ENCODE peak calls at places on chromosomes 16 and 17, in six cellular contexts. X, Z, U, M, P and A are unnamed samples.
A peak's percentile ranks its signal among the peaks of the same experiment; 100 is the strongest.

GRCh38 chr16:3188925-3189825 is 1.2 kb downstream of the OR1F1 start:
- DNase-seq in U (peak; percentile 76), P (no peak), M (no peak), Z (no peak), X (no peak), A (no peak)

GRCh38 chr17:14091367-14091766 is 22.1 kb downstream of the COX10 start:
- DNase-seq in P (no peak), Z (no peak), U (no peak), M (no peak), X (no peak), A (no peak)

GRCh38 chr16:3444032-3444388 is 530 bp downstream of the NAA60 start:
- DNase-seq in P (no peak), M (no peak), U (peak; percentile 51), Z (no peak), X (peak; percentile 42), A (peak; percentile 36)

GRCh38 chr17:27239584-27239983 is 54.3 kb upstream of the WSB1 start:
- DNase-seq in Z (peak; percentile 75), M (no peak), U (no peak), P (no peak), X (no peak), A (no peak)

GRCh38 chr17:27793168-27793905 is 7.0 kb downstream of the NOS2 start:
- DNase-seq in Z (no peak), X (no peak), P (no peak), M (no peak), U (peak; percentile 90), A (no peak)

GRCh38 chr16:53166099-53166498 is 111.3 kb downstream of the CHD9 start:
- DNase-seq in X (no peak), P (no peak), Z (no peak), U (no peak), M (no peak), A (no peak)

GRCh38 chr17:41775394-41776226 is 10.9 kb downstream of the JUP start:
- DNase-seq in X (peak; percentile 81), P (no peak), U (no peak), M (no peak), Z (no peak), A (no peak)

GRCh38 chr16:51465026-51465425 is 314.0 kb upstream of the SALL1 start:
- DNase-seq in U (no peak), P (no peak), M (no peak), X (no peak), Z (peak; percentile 60), A (no peak)

GRCh38 chr17:59234631-59235030 is 14.3 kb downstream of the GDPD1 start:
- DNase-seq in Z (no peak), X (no peak), M (no peak), U (no peak), P (no peak), A (no peak)

GRCh38 chr16:24525970-24526559 is 13.3 kb upstream of the RBBP6 start:
- DNase-seq in M (no peak), P (peak; percentile 64), X (no peak), U (no peak), Z (no peak), A (peak; percentile 50)

GRCh38 chr16:503150-504071 is 24.1 kb upstream of the CAPN15 start:
- DNase-seq in U (no peak), M (no peak), Z (no peak), P (no peak), X (no peak), A (no peak)

GRCh38 chr17:78759969-78760352 is 22.1 kb downstream of the CYTH1 start:
- DNase-seq in U (no peak), Z (no peak), P (no peak), M (no peak), X (no peak), A (no peak)
- TF ChIP-seq POLR2AphosphoS5 in U (no peak), Z (no peak), P (no peak), M (no peak), X (no peak), A (no peak)

GRCh38 chr17:4607773-4608187 is 23.5 kb downstream of the SMTNL2 start:
- DNase-seq in M (no peak), P (no peak), X (peak; percentile 54), U (no peak), Z (no peak), A (peak; percentile 68)
- H3K27ac ChIP-seq in M (peak overlapping the region; percentile 82), P (no peak overlapping the region), X (peak overlapping the region; percentile 53), U (no peak overlapping the region), Z (peak overlapping the region; percentile 67), A (no peak overlapping the region)

DNA sequence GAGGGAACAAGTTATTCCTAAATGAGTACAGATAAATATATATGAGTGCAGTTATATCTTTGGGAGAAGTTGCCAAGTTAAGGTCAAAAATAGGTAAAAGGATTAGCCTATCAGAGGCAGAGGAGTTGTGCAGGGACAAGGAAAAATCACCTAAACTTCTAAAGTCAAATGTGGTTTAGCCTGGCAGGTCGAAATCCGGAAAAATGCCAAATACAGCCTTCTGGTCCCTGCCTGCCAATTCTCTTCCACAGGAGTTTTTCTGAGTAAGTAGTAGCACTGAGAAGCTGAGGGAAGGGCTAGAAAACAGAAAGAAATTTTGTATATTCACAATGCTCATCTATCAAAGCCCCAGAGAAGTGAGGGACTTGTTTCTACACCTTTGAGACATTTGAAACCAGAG is 17.6 kb upstream of the CES5A start:
- DNase-seq in X (no peak), M (no peak), U (no peak), Z (no peak), P (no peak), A (no peak)
- H3K9me3 ChIP-seq in X (peaks cover 20% of the 10 kb centered on the region), M (peaks cover 48% of the 10 kb centered on the region), U (no peaks in the 10 kb centered on the region), Z (no peaks in the 10 kb centered on the region), P (peaks cover 7% of the 10 kb centered on the region), A (peaks cover 66% of the 10 kb centered on the region)

GRCh38 chr17:5582177-5582885 is 2.0 kb downstream of the NLRP1 start:
- DNase-seq in P (no peak), Z (peak; percentile 74), X (no peak), U (no peak), M (no peak), A (no peak)

GRCh38 chr17:5584971-5585794 is 874 bp upstream of the NLRP1 start:
- DNase-seq in P (no peak), U (no peak), Z (no peak), M (no peak), X (no peak), A (no peak)

GRCh38 chr17:5585814-5586558 is 1.7 kb upstream of the NLRP1 start:
- DNase-seq in Z (no peak), P (no peak), M (no peak), U (no peak), X (no peak), A (no peak)

GRCh38 chr17:5583426-5584382 is 605 bp downstream of the NLRP1 start:
- DNase-seq in P (no peak), M (no peak), X (no peak), Z (no peak), U (no peak), A (no peak)

GRCh38 chr17:5584383-5584951 is at the start of gene NLRP1:
- DNase-seq in Z (peak; percentile 96), P (peak; percentile 96), U (peak; percentile 35), X (peak; percentile 89), M (peak; percentile 83), A (peak; percentile 76)
- TF ChIP-seq POLR2AphosphoS5 in Z (peak; percentile 83), P (peak; percentile 34), U (peak; percentile 56), X (peak; percentile 71), M (peak; percentile 71), A (peak; percentile 28)

GRCh38 chr16:27819881-27820610 is 243.5 kb downstream of the GSG1L start:
- DNase-seq in X (no peak), Z (no peak), M (no peak), P (peak; percentile 73), U (no peak), A (no peak)

GRCh38 chr16:27818231-27818630 is 245.3 kb downstream of the GSG1L start:
- DNase-seq in P (no peak), U (no peak), X (no peak), Z (no peak), M (no peak), A (no peak)

GRCh38 chr16:27819356-27819755 is 244.2 kb downstream of the GSG1L start:
- DNase-seq in P (peak; percentile 65), M (no peak), Z (no peak), X (no peak), U (no peak), A (no peak)

GRCh38 chr16:27816561-27816960 is 247.0 kb downstream of the GSG1L start:
- DNase-seq in X (no peak), U (peak; percentile 2), Z (no peak), P (peak; percentile 56), M (no peak), A (no peak)

DNA sequence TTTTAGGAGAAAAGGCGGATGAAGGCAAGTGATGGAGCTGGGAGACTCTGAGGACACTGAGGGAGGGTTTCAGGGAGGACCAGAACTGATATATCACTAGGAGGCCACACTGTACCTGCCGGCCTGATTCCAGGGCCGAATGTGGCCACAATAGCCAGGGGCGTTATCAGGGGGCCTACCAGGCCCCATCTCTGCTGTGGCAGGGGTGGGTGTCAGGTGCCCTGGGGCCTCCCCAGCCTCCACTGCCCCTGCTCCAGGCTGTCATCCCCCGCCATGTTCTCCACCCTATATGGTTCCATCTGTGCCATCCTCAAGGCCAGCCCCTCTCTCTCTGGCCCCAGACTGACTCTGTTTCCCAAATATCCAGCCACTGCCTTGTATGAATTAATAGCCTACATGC is 246.5 kb downstream of the GSG1L start:
- DNase-seq in Z (no peak), M (no peak), P (peak; percentile 65), X (no peak), U (peak; percentile 4), A (no peak)
- H3K27ac ChIP-seq in Z (no peak overlapping the region), M (no peak overlapping the region), P (no peak overlapping the region), X (no peak overlapping the region), U (no peak overlapping the region), A (no peak overlapping the region)